ENCODE peak calls at places on chromosomes 7 and 10, in four cellular contexts. One of them, this sample, is unnamed.

GRCh38 chr7:151800391-151800790 is 76.5 kb downstream of the PRKAG2 start:
- DNase-seq in SK-N-SH: no peak
- DNase-seq in HepG2: no peak
- DNase-seq in GM12878: no peak
- DNase-seq in this sample: no peak

GRCh38 chr7:80387634-80388033 is 124.2 kb downstream of the GNAT3 start:
- DNase-seq in SK-N-SH: peak
- DNase-seq in HepG2: no peak
- DNase-seq in GM12878: no peak
- DNase-seq in this sample: no peak

GRCh38 chr7:138738114-138738513 is 37.0 kb upstream of the SVOPL start:
- DNase-seq in SK-N-SH: no peak
- DNase-seq in HepG2: no peak
- DNase-seq in GM12878: no peak
- DNase-seq in this sample: no peak

GRCh38 chr7:539731-540411 is 20.2 kb upstream of the PDGFA start:
- DNase-seq in SK-N-SH: no peak
- DNase-seq in HepG2: peak
- DNase-seq in GM12878: no peak
- DNase-seq in this sample: peak

GRCh38 chr10:13633689-13634088 is 46.9 kb downstream of the PRPF18 start:
- DNase-seq in SK-N-SH: peak
- DNase-seq in HepG2: no peak
- DNase-seq in GM12878: no peak
- DNase-seq in this sample: peak

GRCh38 chr7:22231806-22232205 is 125.1 kb downstream of the RAPGEF5 start:
- DNase-seq in SK-N-SH: no peak
- DNase-seq in HepG2: no peak
- DNase-seq in GM12878: no peak
- DNase-seq in this sample: no peak

GRCh38 chr7:8103282-8103681 is 134.7 kb downstream of the GLCCI1 start:
- DNase-seq in SK-N-SH: no peak
- DNase-seq in HepG2: no peak
- DNase-seq in GM12878: no peak
- DNase-seq in this sample: no peak

GRCh38 chr10:73871915-73872710 is 2.2 kb downstream of the CAMK2G start:
- DNase-seq in SK-N-SH: peak
- DNase-seq in HepG2: no peak
- DNase-seq in GM12878: no peak
- DNase-seq in this sample: no peak

GRCh38 chr7:32846630-32847225 is 44.8 kb downstream of the KBTBD2 start:
- DNase-seq in SK-N-SH: peak
- DNase-seq in HepG2: peak
- DNase-seq in GM12878: peak
- DNase-seq in this sample: peak

GRCh38 chr7:22344655-22345054 is 12.3 kb downstream of the RAPGEF5 start:
- DNase-seq in SK-N-SH: no peak
- DNase-seq in HepG2: no peak
- DNase-seq in GM12878: no peak
- DNase-seq in this sample: no peak

GRCh38 chr7:31022726-31023125 is 29.4 kb upstream of the ADCYAP1R1 start:
- DNase-seq in SK-N-SH: no peak
- DNase-seq in HepG2: no peak
- DNase-seq in GM12878: no peak
- DNase-seq in this sample: peak

GRCh38 chr10:76839276-76839675 is 798.3 kb downstream of the KCNMA1 start:
- DNase-seq in SK-N-SH: no peak
- DNase-seq in HepG2: no peak
- DNase-seq in GM12878: no peak
- DNase-seq in this sample: no peak

GRCh38 chr10:72038458-72039001 is 49.8 kb downstream of the SPOCK2 start:
- DNase-seq in SK-N-SH: no peak
- DNase-seq in HepG2: peak
- DNase-seq in GM12878: no peak
- DNase-seq in this sample: peak

GRCh38 chr7:123824754-123825067 is 20.3 kb upstream of the HYAL4 start:
- DNase-seq in SK-N-SH: no peak
- DNase-seq in HepG2: peak
- DNase-seq in GM12878: no peak
- DNase-seq in this sample: no peak

GRCh38 chr7:159318682-159319351 is 174.2 kb upstream of the VIPR2 start:
- DNase-seq in SK-N-SH: no peak
- DNase-seq in HepG2: no peak
- DNase-seq in GM12878: no peak
- DNase-seq in this sample: no peak

GRCh38 chr10:123139521-123140163 is 3.9 kb downstream of the HMX3 start:
- DNase-seq in SK-N-SH: no peak
- DNase-seq in HepG2: peak
- DNase-seq in GM12878: no peak
- DNase-seq in this sample: peak

DNA sequence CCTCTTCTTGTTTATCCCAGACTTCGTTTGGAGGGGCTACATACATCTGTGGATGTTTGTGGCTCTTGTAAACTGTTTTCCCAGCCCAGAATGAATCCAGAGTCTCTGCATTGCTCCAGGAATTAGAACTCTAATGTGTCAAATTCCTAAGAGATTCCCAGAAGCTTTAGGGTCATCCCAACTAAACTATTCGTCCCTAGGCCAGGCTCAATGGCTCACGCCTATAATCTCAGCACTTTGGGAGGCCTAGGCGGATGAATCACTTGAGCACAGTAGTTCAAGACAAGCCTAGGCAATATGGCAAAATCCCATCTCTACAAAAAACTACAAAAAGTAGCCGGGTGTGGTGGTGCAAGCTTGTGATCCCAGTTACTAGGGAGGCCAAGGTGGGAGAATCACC is 28.5 kb downstream of the ARHGAP19 start:
- DNase-seq in SK-N-SH: no peak
- DNase-seq in HepG2: no peak
- DNase-seq in GM12878: no peak
- DNase-seq in this sample: no peak
- TF ChIP-seq NFIC in SK-N-SH: no peak
- TF ChIP-seq NFIC in HepG2: no peak
- TF ChIP-seq NFIC in GM12878: no peak
- TF ChIP-seq NFIC in this sample: no peak

DNA sequence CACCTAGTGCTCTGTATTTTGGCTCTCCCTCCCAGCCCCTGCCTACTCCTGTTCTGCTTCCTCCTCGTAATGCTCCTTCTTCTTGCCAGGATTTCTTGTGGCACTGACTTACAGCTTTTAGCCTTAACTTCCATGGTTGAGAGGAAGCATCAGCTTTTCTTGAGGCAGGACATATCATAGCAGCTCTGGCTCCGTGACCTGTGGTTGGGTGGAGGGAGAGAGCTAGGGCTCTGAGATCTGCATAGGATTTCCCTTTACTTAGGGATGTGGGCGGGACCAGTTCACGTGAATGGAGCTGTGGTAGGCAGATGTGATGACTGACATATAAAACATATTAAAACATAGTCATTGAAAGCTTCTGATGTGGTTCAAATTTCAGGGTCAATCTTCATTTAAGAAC is 10.6 kb upstream of the RAB11FIP2 start:
- DNase-seq in SK-N-SH: no peak
- DNase-seq in HepG2: no peak
- DNase-seq in GM12878: no peak
- DNase-seq in this sample: no peak
- TF ChIP-seq CTCF in SK-N-SH: no peak
- TF ChIP-seq CTCF in HepG2: no peak
- TF ChIP-seq CTCF in GM12878: no peak
- TF ChIP-seq CTCF in this sample: no peak

GRCh38 chr10:6915307-6915706 is 335.2 kb upstream of the PRKCQ start:
- DNase-seq in SK-N-SH: no peak
- DNase-seq in HepG2: no peak
- DNase-seq in GM12878: no peak
- DNase-seq in this sample: no peak

GRCh38 chr10:6912929-6913328 is 332.9 kb upstream of the PRKCQ start:
- DNase-seq in SK-N-SH: no peak
- DNase-seq in HepG2: no peak
- DNase-seq in GM12878: no peak
- DNase-seq in this sample: no peak

GRCh38 chr10:6912021-6912420 is 331.9 kb upstream of the PRKCQ start:
- DNase-seq in SK-N-SH: no peak
- DNase-seq in HepG2: no peak
- DNase-seq in GM12878: no peak
- DNase-seq in this sample: no peak

GRCh38 chr10:6916601-6917000 is 336.5 kb upstream of the PRKCQ start:
- DNase-seq in SK-N-SH: no peak
- DNase-seq in HepG2: no peak
- DNase-seq in GM12878: no peak
- DNase-seq in this sample: no peak

GRCh38 chr10:6912424-6912823 is 332.3 kb upstream of the PRKCQ start:
- DNase-seq in SK-N-SH: no peak
- DNase-seq in HepG2: no peak
- DNase-seq in GM12878: no peak
- DNase-seq in this sample: no peak
- TF ChIP-seq NFIC in SK-N-SH: peak
- TF ChIP-seq NFIC in HepG2: no peak
- TF ChIP-seq NFIC in GM12878: no peak
- TF ChIP-seq NFIC in this sample: no peak

GRCh38 chr10:103718247-103718620 is 137.1 kb downstream of the SH3PXD2A start:
- DNase-seq in SK-N-SH: no peak
- DNase-seq in HepG2: no peak
- DNase-seq in GM12878: no peak
- DNase-seq in this sample: no peak

GRCh38 chr10:103714232-103714891 is 141.0 kb downstream of the SH3PXD2A start:
- DNase-seq in SK-N-SH: no peak
- DNase-seq in HepG2: peak
- DNase-seq in GM12878: no peak
- DNase-seq in this sample: no peak

GRCh38 chr10:103715430-103715829 is 139.9 kb downstream of the SH3PXD2A start:
- DNase-seq in SK-N-SH: no peak
- DNase-seq in HepG2: peak
- DNase-seq in GM12878: no peak
- DNase-seq in this sample: no peak

GRCh38 chr10:103717341-103718246 is 137.8 kb downstream of the SH3PXD2A start:
- DNase-seq in SK-N-SH: no peak
- DNase-seq in HepG2: no peak
- DNase-seq in GM12878: no peak
- DNase-seq in this sample: peak

DNA sequence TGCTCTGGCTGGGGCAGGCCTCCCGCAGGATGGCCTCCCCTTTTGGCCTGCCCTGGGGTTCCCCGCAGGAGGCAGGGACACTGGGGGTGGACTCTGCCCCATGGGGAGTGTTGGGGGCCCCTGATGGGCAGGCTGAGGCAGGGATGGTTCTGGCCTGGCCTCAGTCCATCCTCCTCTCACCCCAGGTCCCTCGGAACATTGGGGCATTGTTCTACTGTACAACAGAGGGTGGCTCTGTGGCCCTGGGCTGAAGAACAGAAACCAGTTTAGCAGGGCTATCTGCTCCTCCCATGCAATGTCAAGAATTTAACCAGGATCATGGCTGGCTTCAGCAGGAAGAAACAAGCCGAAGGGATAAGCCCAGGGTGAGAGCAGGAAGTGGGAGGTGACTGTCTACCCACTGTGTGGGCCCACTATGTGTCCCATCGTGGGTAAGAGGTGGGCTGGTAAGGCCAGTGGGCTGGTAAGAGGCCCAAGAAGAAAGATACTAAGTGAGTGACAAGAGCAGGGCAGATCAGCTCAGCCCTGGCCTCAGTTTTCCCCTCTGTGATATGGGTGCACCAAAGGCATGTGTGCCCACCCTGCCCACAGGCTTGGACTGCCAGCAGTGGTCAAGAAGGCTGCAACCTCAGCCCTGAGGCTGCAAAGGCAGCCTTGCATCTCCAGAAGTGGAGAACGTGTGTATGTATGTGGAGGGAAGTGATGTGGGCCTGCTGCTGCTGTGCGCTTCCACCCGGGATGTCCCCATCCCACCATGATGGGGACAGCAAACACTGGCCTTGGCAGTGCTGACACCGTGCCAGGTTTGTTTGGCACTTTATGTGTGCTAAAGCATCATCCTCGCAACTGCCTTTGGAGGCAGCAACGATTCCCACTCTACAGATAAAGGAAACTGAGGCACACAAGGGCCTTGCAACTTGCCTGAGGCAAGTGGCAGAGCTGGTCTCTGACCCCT is 138.9 kb downstream of the SH3PXD2A start:
- DNase-seq in SK-N-SH: no peak
- DNase-seq in HepG2: peak
- DNase-seq in GM12878: no peak
- DNase-seq in this sample: no peak
- TF ChIP-seq CTCF in SK-N-SH: no peak
- TF ChIP-seq CTCF in HepG2: peak
- TF ChIP-seq CTCF in GM12878: no peak
- TF ChIP-seq CTCF in this sample: no peak

GRCh38 chr10:63128443-63128842 is 4.7 kb upstream of the NRBF2 start:
- DNase-seq in SK-N-SH: no peak
- DNase-seq in HepG2: no peak
- DNase-seq in GM12878: no peak
- DNase-seq in this sample: no peak
- TF ChIP-seq NFIC in SK-N-SH: no peak
- TF ChIP-seq NFIC in HepG2: no peak
- TF ChIP-seq NFIC in GM12878: no peak
- TF ChIP-seq NFIC in this sample: no peak